ENCODE peak calls at places on chromosomes 16 and 17, in six cellular contexts. One of them, this sample, is unnamed.

GRCh38 chr17:76675648-76676047 is 32.1 kb upstream of the ST6GALNAC1 start:
- DNase-seq in choroid plexus epithelial cell: no peak
- DNase-seq in putamen: no peak
- DNase-seq in GOT3: no peak
- DNase-seq in lower lobe of right lung: no peak
- DNase-seq in dermis microvascular lymphatic vessel endothelial cell: no peak
- DNase-seq in this sample: no peak

GRCh38 chr17:77528516-77529327 is 388.0 kb downstream of the SEC14L1 start:
- DNase-seq in lower lobe of right lung: no peak
- DNase-seq in GOT3: no peak
- DNase-seq in choroid plexus epithelial cell: no peak
- DNase-seq in putamen: no peak
- DNase-seq in dermis microvascular lymphatic vessel endothelial cell: no peak
- DNase-seq in this sample: no peak

GRCh38 chr16:15782573-15783365 is 74.1 kb downstream of the MYH11 start:
- DNase-seq in lower lobe of right lung: no peak
- DNase-seq in putamen: no peak
- DNase-seq in choroid plexus epithelial cell: peak
- DNase-seq in GOT3: no peak
- DNase-seq in dermis microvascular lymphatic vessel endothelial cell: no peak
- DNase-seq in this sample: no peak

GRCh38 chr17:2400877-2401425 is at the start of gene MNT:
- DNase-seq in putamen: peak
- DNase-seq in GOT3: peak
- DNase-seq in choroid plexus epithelial cell: peak
- DNase-seq in dermis microvascular lymphatic vessel endothelial cell: peak
- DNase-seq in lower lobe of right lung: peak
- DNase-seq in this sample: peak

GRCh38 chr16:49048557-49048956 is 233.1 kb downstream of the CBLN1 start:
- DNase-seq in dermis microvascular lymphatic vessel endothelial cell: peak
- DNase-seq in putamen: peak
- DNase-seq in lower lobe of right lung: no peak
- DNase-seq in choroid plexus epithelial cell: no peak
- DNase-seq in GOT3: no peak
- DNase-seq in this sample: peak

GRCh38 chr17:81735181-81736102 is 23.4 kb downstream of the SLC25A10 start:
- DNase-seq in choroid plexus epithelial cell: no peak
- DNase-seq in GOT3: no peak
- DNase-seq in dermis microvascular lymphatic vessel endothelial cell: no peak
- DNase-seq in putamen: no peak
- DNase-seq in lower lobe of right lung: peak
- DNase-seq in this sample: no peak

GRCh38 chr17:40647549-40648325 is at the start of gene SMARCE1:
- DNase-seq in putamen: peak
- DNase-seq in choroid plexus epithelial cell: peak
- DNase-seq in dermis microvascular lymphatic vessel endothelial cell: peak
- DNase-seq in lower lobe of right lung: peak
- DNase-seq in GOT3: peak
- DNase-seq in this sample: peak

GRCh38 chr16:81394966-81395655 is 49.5 kb upstream of the CMIP start:
- DNase-seq in choroid plexus epithelial cell: no peak
- DNase-seq in lower lobe of right lung: no peak
- DNase-seq in dermis microvascular lymphatic vessel endothelial cell: no peak
- DNase-seq in GOT3: no peak
- DNase-seq in putamen: no peak
- DNase-seq in this sample: no peak

GRCh38 chr16:84648595-84649510 is 542 bp downstream of the KLHL36 start:
- DNase-seq in putamen: no peak
- DNase-seq in GOT3: no peak
- DNase-seq in choroid plexus epithelial cell: peak
- DNase-seq in lower lobe of right lung: peak
- DNase-seq in dermis microvascular lymphatic vessel endothelial cell: no peak
- DNase-seq in this sample: no peak

This sample was measured in globus pallidus.